ENCODE peak calls at places on chromosomes 2 and 18, in four cellular contexts. K, Y, A and G are unnamed samples.

GRCh38 chr2:25664531-25665307 is 8.7 kb downstream of the DTNB start:
- DNase-seq in K (peak), Y (peak), A (peak), G (no peak)

GRCh38 chr2:31051213-31052185 is 86.7 kb downstream of the GALNT14 start:
- DNase-seq in K (no peak), Y (no peak), A (no peak), G (no peak)

GRCh38 chr2:44975571-44976450 is 33.4 kb downstream of the SIX2 start:
- DNase-seq in K (no peak), Y (no peak), A (no peak), G (no peak)

GRCh38 chr2:105674406-105674805 is 70.3 kb upstream of the NCK2 start:
- DNase-seq in K (peak), Y (no peak), A (no peak), G (no peak)

GRCh38 chr18:34990571-34990970 is 50.6 kb upstream of the MAPRE2 start:
- DNase-seq in K (no peak), Y (peak), A (no peak), G (no peak)

GRCh38 chr18:36711813-36712444 is 116.9 kb downstream of the TPGS2 start:
- DNase-seq in K (peak), Y (peak), A (no peak), G (no peak)

GRCh38 chr2:65710779-65711295 is 278.4 kb upstream of the SPRED2 start:
- DNase-seq in K (no peak), Y (peak), A (no peak), G (no peak)

GRCh38 chr2:55233658-55233940 is 1.1 kb downstream of the RPS27A start:
- DNase-seq in K (no peak), Y (no peak), A (no peak), G (no peak)

GRCh38 chr2:227411320-227411989 is 23.7 kb upstream of the SCYGR1 start:
- DNase-seq in K (no peak), Y (peak), A (no peak), G (no peak)

GRCh38 chr2:200860092-200860795 is 4.2 kb downstream of the CLK1 start:
- DNase-seq in K (no peak), Y (peak), A (no peak), G (no peak)

GRCh38 chr2:58601017-58601416 is 359.9 kb upstream of the FANCL start:
- DNase-seq in K (no peak), Y (no peak), A (no peak), G (no peak)

GRCh38 chr18:8771930-8772329 is 66.6 kb downstream of the MTCL1 start:
- DNase-seq in K (peak), Y (peak), A (no peak), G (no peak)

GRCh38 chr2:229273384-229274338 is 2.6 kb upstream of the PID1 start:
- DNase-seq in K (peak), Y (peak), A (peak), G (no peak)

GRCh38 chr2:179711375-179711774 is 150.0 kb downstream of the ZNF385B start:
- DNase-seq in K (no peak), Y (no peak), A (no peak), G (no peak)

GRCh38 chr18:2536493-2536892 is 34.8 kb downstream of the METTL4 start:
- DNase-seq in K (no peak), Y (peak), A (no peak), G (no peak)

GRCh38 chr2:16960579-16960978 is 294.9 kb upstream of the CYRIA start:
- DNase-seq in K (no peak), Y (no peak), A (no peak), G (no peak)

GRCh38 chr18:47203626-47204464 is 27.7 kb upstream of the IER3IP1 start:
- DNase-seq in K (no peak), Y (no peak), A (no peak), G (no peak)

GRCh38 chr2:84700006-84700405 is 180.9 kb downstream of the TRABD2A start:
- DNase-seq in K (no peak), Y (no peak), A (no peak), G (no peak)

DNA sequence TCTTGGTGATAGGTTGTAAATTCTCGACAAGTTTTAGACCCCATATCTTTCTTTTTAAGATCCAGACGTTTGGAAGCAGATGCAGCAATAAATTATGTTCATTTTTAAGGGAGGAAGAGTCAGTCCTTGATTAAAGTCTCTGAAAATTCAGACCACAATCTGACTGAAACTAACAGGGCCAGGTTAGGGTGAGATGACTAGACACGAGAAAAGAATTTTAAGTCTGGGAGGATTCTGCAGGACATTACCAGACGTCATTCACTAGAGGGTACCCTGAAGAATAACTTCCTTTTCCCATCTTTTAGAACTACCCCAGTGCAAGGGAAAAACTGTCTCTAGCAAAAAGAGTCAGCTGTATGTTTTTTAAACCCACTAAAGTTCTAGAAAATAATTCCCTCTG is 16.1 kb downstream of the WIPF1 start:
- DNase-seq in K (no peak), Y (no peak), A (no peak), G (no peak)
- H3K4me3 ChIP-seq in K (no peak), Y (no peak), A (no peak), G (no peak)

DNA sequence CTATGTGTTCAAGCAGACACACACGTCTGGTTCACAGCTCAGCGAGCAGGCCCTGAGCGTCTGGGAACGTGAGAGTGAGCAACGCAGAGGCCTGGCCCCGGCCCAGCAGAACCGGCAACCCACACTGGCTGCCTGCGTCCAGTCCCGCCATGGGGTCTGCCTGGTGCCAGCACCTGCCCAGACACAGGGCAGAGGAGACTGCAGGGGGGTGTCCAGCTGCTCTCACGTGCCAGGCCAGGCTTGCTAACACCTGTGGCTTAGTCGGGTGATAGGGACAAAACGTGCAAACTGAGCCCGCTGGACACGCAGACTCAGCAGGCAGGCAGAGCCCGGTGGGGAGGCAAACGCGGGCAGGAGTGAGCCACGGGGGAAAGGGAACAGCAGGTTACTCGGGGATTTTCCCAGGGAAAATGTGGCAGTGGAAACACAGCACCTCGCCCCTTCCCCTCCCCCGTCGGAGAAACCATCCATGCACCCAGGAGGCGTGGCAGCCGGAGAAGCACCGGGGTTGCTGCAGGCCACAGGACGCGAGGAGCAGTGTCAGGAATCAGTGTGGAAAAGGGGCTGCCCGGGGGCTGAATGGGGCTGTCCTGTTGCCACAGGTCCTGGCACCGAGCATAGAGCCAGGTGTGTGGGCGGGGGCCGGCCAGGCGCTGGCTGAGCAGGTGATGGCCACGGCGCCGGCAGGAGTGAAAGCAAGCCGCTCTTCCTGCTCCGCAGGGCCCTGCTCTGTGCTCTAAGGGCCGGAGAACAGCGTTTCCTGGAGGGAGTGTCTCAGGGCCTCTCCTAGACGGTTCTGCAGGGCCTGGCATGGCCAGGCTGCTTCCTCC is 154.7 kb downstream of the HDAC4 start:
- DNase-seq in K (no peak), Y (no peak), A (peak), G (no peak)
- H3K4me3 ChIP-seq in K (peak), Y (no peak), A (no peak), G (no peak)

GRCh38 chr2:111123751-111124150 is 3.0 kb downstream of the BCL2L11 start:
- DNase-seq in K (no peak), Y (no peak), A (no peak), G (no peak)
- H3K4me3 ChIP-seq in K (peak), Y (no peak), A (no peak), G (no peak)

GRCh38 chr2:24009680-24010476 is at the start of gene MFSD2B:
- DNase-seq in K (no peak), Y (peak), A (no peak), G (no peak)
- H3K4me3 ChIP-seq in K (peak), Y (peak), A (no peak), G (peak)

GRCh38 chr2:238803996-238804395 is 43.9 kb upstream of the TWIST2 start:
- DNase-seq in K (no peak), Y (no peak), A (no peak), G (no peak)
- H3K4me3 ChIP-seq in K (no peak), Y (no peak), A (no peak), G (no peak)

DNA sequence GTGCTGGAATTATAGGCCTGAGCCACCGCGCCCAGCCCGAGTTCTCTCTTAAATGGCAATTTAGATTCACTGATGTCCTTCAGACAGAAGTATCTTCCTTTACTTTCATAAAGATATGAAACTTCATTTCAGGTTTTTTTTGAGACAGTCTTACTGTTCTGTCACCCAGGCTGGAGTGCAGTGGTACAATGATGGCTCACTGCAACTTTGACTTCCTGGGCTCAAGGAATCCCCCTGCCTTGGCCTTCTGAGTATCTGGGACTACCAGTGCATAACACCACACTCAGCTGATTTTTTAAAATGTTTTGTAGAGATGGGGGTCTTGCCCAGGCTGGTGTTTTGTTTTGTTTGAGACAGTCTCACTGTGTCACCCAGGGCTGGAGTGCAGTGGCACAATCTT is 13.2 kb downstream of the ITGB1BP1 start:
- DNase-seq in K (no peak), Y (no peak), A (no peak), G (peak)
- H3K4me3 ChIP-seq in K (no peak), Y (no peak), A (no peak), G (no peak)

GRCh38 chr18:3873211-3873610 is 423.2 kb downstream of the TGIF1 start:
- DNase-seq in K (no peak), Y (no peak), A (no peak), G (no peak)
- H3K4me3 ChIP-seq in K (no peak), Y (no peak), A (no peak), G (peak)

GRCh38 chr2:120737802-120738516 is 2.3 kb downstream of the GLI2 start:
- DNase-seq in K (no peak), Y (no peak), A (peak), G (no peak)
- H3K4me3 ChIP-seq in K (peak), Y (peak), A (no peak), G (peak)

DNA sequence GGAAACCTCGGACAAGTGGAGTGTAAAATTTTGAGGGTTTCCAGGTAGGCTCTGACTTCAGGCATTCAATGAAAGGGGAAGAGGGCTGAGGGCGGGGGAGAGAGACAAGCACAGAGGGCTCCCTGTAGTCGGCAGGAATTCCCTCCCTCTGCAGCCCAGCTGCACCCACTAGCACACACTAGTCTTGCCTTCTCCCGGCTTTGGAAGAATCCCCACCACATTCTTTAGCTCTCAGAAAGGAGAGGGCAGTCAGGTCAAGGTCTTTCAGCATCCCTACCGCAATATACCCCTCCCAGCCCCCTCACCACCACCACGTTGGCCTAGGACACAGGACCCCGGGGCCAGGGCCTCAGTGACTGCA is 9.7 kb upstream of the SATB2 start:
- DNase-seq in K (no peak), Y (no peak), A (peak), G (no peak)
- H3K4me3 ChIP-seq in K (no peak), Y (no peak), A (no peak), G (no peak)

GRCh38 chr2:176088048-176088936 is 4.2 kb upstream of the HOXD13 start:
- DNase-seq in K (peak), Y (peak), A (peak), G (no peak)
- H3K4me3 ChIP-seq in K (peak), Y (peak), A (no peak), G (peak)